ENCODE peak calls at places on chromosome X, in seven cellular contexts. D, W, S, R, A, G and X are unnamed samples.
A peak's percentile ranks its signal among the peaks of the same experiment; 100 is the strongest.

GRCh38 chrX:5236096-5236495 is 992.6 kb downstream of the NLGN4X start:
- DNase-seq in D (peak; percentile 8), W (no peak), S (no peak), R (no peak), A (no peak), G (no peak), X (peak; percentile 83)

GRCh38 chrX:100264200-100264599 is 145.9 kb downstream of the PCDH19 start:
- DNase-seq in D (no peak), W (no peak), S (no peak), R (no peak), A (peak; percentile 45), G (no peak), X (no peak)

GRCh38 chrX:34223574-34223973 is 91.5 kb upstream of the FAM47A start:
- DNase-seq in D (no peak), W (no peak), S (no peak), R (no peak), A (no peak), G (no peak), X (no peak)

GRCh38 chrX:96987228-96987627 is 103.5 kb downstream of the RPA4 start:
- DNase-seq in D (no peak), W (no peak), S (no peak), R (no peak), A (no peak), G (no peak), X (no peak)

GRCh38 chrX:18884916-18885315 is 99.0 kb downstream of the PHKA2 start:
- DNase-seq in D (no peak), W (no peak), S (no peak), R (no peak), A (no peak), G (no peak), X (no peak)

GRCh38 chrX:55135171-55135570 is 46.4 kb downstream of the PAGE2 start:
- DNase-seq in D (peak; percentile 41), W (peak; percentile 2), S (peak; percentile 15), R (peak; percentile 39), A (no peak), G (peak; percentile 39), X (peak; percentile 75)

GRCh38 chrX:13747836-13748235 is 13.3 kb downstream of the OFD1 start:
- DNase-seq in D (peak; percentile 27), W (peak; percentile 37), S (peak; percentile 19), R (no peak), A (no peak), G (peak; percentile 21), X (peak; percentile 72)

GRCh38 chrX:24561121-24561520 is 86.0 kb downstream of the PCYT1B start:
- DNase-seq in D (peak; percentile 8), W (peak; percentile 6), S (peak; percentile 25), R (no peak), A (no peak), G (no peak), X (peak; percentile 34)

GRCh38 chrX:103215768-103216085 is 819 bp downstream of the BEX4 start:
- DNase-seq in D (peak; percentile 80), W (no peak), S (no peak), R (peak; percentile 59), A (no peak), G (no peak), X (no peak)

GRCh38 chrX:13085533-13085932 is 41.1 kb upstream of the FAM9C start:
- DNase-seq in D (no peak), W (no peak), S (no peak), R (no peak), A (peak; percentile 74), G (no peak), X (no peak)

GRCh38 chrX:33207056-33207455 is 4.3 kb downstream of the DMD start:
- DNase-seq in D (no peak), W (no peak), S (no peak), R (no peak), A (no peak), G (no peak), X (no peak)

GRCh38 chrX:127459784-127460183 is 592.4 kb downstream of the ACTRT1 start:
- DNase-seq in D (no peak), W (no peak), S (no peak), R (peak; percentile 39), A (no peak), G (no peak), X (no peak)

GRCh38 chrX:12949205-12949926 is 25.5 kb upstream of the TMSB4X start:
- DNase-seq in D (no peak), W (no peak), S (no peak), R (no peak), A (peak; percentile 45), G (no peak), X (peak; percentile 73)

GRCh38 chrX:70907900-70908299 is 611 bp downstream of the TEX11 start:
- DNase-seq in D (no peak), W (no peak), S (no peak), R (no peak), A (no peak), G (no peak), X (no peak)

GRCh38 chrX:132491191-132491590 is 2.4 kb upstream of the MBNL3 start:
- DNase-seq in D (no peak), W (no peak), S (no peak), R (no peak), A (no peak), G (peak; percentile 88), X (peak; percentile 1)

GRCh38 chrX:11241720-11242119 is 51.5 kb upstream of the AMELX start:
- DNase-seq in D (no peak), W (no peak), S (no peak), R (no peak), A (no peak), G (no peak), X (no peak)

GRCh38 chrX:42524374-42524773 is 253.6 kb downstream of the PPP1R2C start:
- DNase-seq in D (no peak), W (peak; percentile 3), S (no peak), R (no peak), A (no peak), G (no peak), X (no peak)

GRCh38 chrX:42754582-42754981 is 23.4 kb downstream of the PPP1R2C start:
- DNase-seq in D (no peak), W (no peak), S (no peak), R (no peak), A (no peak), G (no peak), X (no peak)

GRCh38 chrX:49761481-49761880 is 65.7 kb upstream of the PAGE1 start:
- DNase-seq in D (no peak), W (no peak), S (peak; percentile 24), R (no peak), A (no peak), G (peak; percentile 23), X (peak; percentile 19)

GRCh38 chrX:77595848-77596247 is 148.7 kb downstream of the FGF16 start:
- DNase-seq in D (no peak), W (no peak), S (no peak), R (no peak), A (no peak), G (no peak), X (no peak)
- TF ChIP-seq JUND in D (no peak), W (no peak), S (no peak), R (no peak), A (no peak), G (no peak), X (no peak)

DNA sequence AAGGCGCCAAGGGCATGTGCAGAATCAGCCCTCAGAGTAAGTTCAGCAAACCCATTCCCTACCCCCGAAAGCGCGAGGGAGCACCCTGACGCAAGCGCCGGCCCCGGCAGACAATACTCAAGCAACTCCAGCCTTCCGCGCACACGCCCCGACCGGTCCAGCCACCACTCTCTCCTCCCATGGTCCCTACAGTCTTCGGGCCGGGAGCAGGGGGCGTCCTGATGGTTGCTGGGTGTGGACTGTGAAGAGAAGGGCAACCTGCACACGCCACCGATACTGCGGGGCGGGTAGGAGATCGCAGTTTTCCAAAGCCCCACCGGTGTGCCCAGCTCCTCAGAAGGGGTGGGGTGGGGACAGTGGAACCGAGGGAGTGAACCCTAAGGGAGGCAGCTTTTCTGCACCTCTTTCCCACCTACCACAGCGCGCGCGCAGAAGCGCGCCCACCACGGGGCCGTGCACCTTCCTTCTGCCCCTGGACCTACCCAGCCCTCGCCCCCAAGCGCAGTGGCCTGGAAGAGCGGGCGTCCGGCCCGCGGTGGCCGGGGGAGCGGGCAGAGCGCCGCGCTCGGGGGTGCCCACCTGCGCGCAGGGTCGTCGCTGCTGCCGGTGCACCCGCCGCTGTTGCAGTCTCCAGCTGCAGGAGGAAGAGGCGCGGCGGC is 650.2 kb upstream of the DIPK2B start:
- DNase-seq in D (peak; percentile 8), W (no peak), S (no peak), R (peak; percentile 48), A (no peak), G (peak; percentile 6), X (no peak)
- TF ChIP-seq JUND in D (no peak), W (no peak), S (no peak), R (no peak), A (no peak), G (no peak), X (no peak)

DNA sequence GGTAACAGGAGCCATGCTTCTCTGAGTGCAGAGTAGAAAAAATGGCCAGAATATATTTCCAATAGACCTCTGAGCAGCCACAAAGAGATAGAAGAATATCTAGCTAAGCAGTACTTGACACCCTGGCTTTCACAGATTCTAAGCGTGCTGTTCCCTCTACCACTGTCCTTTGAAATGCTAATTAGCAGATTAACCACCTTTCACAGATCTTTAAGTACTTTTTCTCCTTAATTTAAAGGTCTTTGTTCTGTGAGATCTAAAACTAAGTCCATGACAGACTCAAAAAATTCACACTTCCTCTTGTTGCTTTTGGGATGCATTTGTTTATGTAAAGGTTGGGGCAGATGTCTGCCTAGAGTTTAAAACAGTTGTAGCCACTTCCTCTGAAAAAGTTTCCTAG is 28.3 kb upstream of the MAGEC2 start:
- DNase-seq in D (no peak), W (no peak), S (no peak), R (no peak), A (no peak), G (no peak), X (no peak)
- TF ChIP-seq JUND in D (no peak), W (no peak), S (no peak), R (no peak), A (no peak), G (no peak), X (no peak)

GRCh38 chrX:140744085-140744484 is 34.5 kb downstream of the LINC00632 start:
- DNase-seq in D (no peak), W (no peak), S (no peak), R (no peak), A (no peak), G (no peak), X (no peak)
- TF ChIP-seq JUND in D (no peak), W (no peak), S (no peak), R (no peak), A (no peak), G (no peak), X (no peak)